ENCODE peak calls at places on chromosomes 7 and 10, in eight cellular contexts. V, Z, K, Q, H, W, I and D are unnamed samples.

GRCh38 chr7:140209866-140210609 is 33.3 kb upstream of the KDM7A start:
- DNase-seq in V (no peak), Z (peak), K (no peak), Q (no peak), H (no peak), W (no peak), I (no peak), D (no peak)

GRCh38 chr7:27185708-27186449 is 847 bp upstream of the HOXA11 start:
- DNase-seq in V (peak), Z (no peak), K (no peak), Q (no peak), H (no peak), W (no peak), I (no peak), D (peak)

GRCh38 chr7:129664029-129665012 is 52.8 kb downstream of the NRF1 start:
- DNase-seq in V (peak), Z (no peak), K (peak), Q (peak), H (peak), W (peak), I (no peak), D (no peak)

GRCh38 chr10:131891196-131891928 is 9.4 kb upstream of the PPP2R2D start:
- DNase-seq in V (no peak), Z (no peak), K (peak), Q (no peak), H (peak), W (no peak), I (no peak), D (peak)

GRCh38 chr7:42978496-42978895 is 46.3 kb downstream of the MRPL32 start:
- DNase-seq in V (peak), Z (no peak), K (no peak), Q (peak), H (no peak), W (no peak), I (no peak), D (no peak)

GRCh38 chr7:3336042-3336665 is 35.1 kb downstream of the SDK1 start:
- DNase-seq in V (no peak), Z (no peak), K (no peak), Q (no peak), H (no peak), W (no peak), I (no peak), D (no peak)

GRCh38 chr7:100799037-100799896 is 28.1 kb downstream of the EPHB4 start:
- DNase-seq in V (peak), Z (peak), K (peak), Q (peak), H (peak), W (peak), I (peak), D (peak)

GRCh38 chr10:35516102-35516670 is 89.0 kb upstream of the GJD4 start:
- DNase-seq in V (no peak), Z (no peak), K (no peak), Q (peak), H (no peak), W (no peak), I (no peak), D (no peak)

GRCh38 chr10:75982611-75983369 is 551.4 kb downstream of the LRMDA start:
- DNase-seq in V (no peak), Z (no peak), K (peak), Q (no peak), H (no peak), W (no peak), I (no peak), D (no peak)

GRCh38 chr10:86062151-86062550 is 304.4 kb downstream of the GRID1 start:
- DNase-seq in V (no peak), Z (no peak), K (no peak), Q (no peak), H (no peak), W (no peak), I (no peak), D (no peak)

GRCh38 chr7:92634924-92635519 is 44.8 kb upstream of the FAM133B start:
- DNase-seq in V (peak), Z (no peak), K (peak), Q (peak), H (no peak), W (no peak), I (no peak), D (no peak)

GRCh38 chr7:1843271-1843861 is 173.3 kb downstream of the ELFN1 start:
- DNase-seq in V (peak), Z (no peak), K (no peak), Q (no peak), H (no peak), W (no peak), I (no peak), D (no peak)

GRCh38 chr10:52258791-52259427 is 55.2 kb upstream of the DKK1 start:
- DNase-seq in V (no peak), Z (no peak), K (no peak), Q (peak), H (no peak), W (no peak), I (no peak), D (no peak)

GRCh38 chr10:86481761-86482160 is 39.8 kb downstream of the WAPL start:
- DNase-seq in V (no peak), Z (no peak), K (no peak), Q (no peak), H (peak), W (no peak), I (no peak), D (no peak)

GRCh38 chr7:150631866-150632864 is at the start of gene GIMAP6:
- DNase-seq in V (no peak), Z (no peak), K (no peak), Q (no peak), H (no peak), W (no peak), I (peak), D (no peak)

GRCh38 chr10:123512881-123513822 is 153.0 kb upstream of the GPR26 start:
- DNase-seq in V (no peak), Z (no peak), K (no peak), Q (no peak), H (no peak), W (peak), I (no peak), D (no peak)

GRCh38 chr10:49734676-49735075 is 27.4 kb downstream of the OGDHL start:
- DNase-seq in V (no peak), Z (no peak), K (peak), Q (no peak), H (no peak), W (no peak), I (no peak), D (peak)

GRCh38 chr10:33396938-33397337 is 62.5 kb upstream of the NRP1 start:
- DNase-seq in V (no peak), Z (no peak), K (no peak), Q (no peak), H (no peak), W (no peak), I (no peak), D (no peak)

GRCh38 chr10:86357676-86358075 is 8.9 kb downstream of the GRID1 start:
- DNase-seq in V (no peak), Z (no peak), K (no peak), Q (no peak), H (no peak), W (no peak), I (no peak), D (no peak)

GRCh38 chr10:122911889-122912484 is 1.6 kb downstream of the FAM24A start:
- DNase-seq in V (peak), Z (no peak), K (peak), Q (peak), H (peak), W (no peak), I (peak), D (peak)

GRCh38 chr10:24396396-24396795 is 187.5 kb downstream of the KIAA1217 start:
- DNase-seq in V (no peak), Z (no peak), K (no peak), Q (no peak), H (no peak), W (no peak), I (no peak), D (no peak)

GRCh38 chr7:124996778-124997177 is 67.2 kb upstream of the POT1 start:
- DNase-seq in V (no peak), Z (no peak), K (no peak), Q (no peak), H (no peak), W (no peak), I (no peak), D (peak)

GRCh38 chr7:25835191-25835590 is 316.8 kb upstream of the NFE2L3 start:
- DNase-seq in V (no peak), Z (no peak), K (no peak), Q (peak), H (no peak), W (no peak), I (no peak), D (no peak)

GRCh38 chr7:150943453-150943814 is 34.7 kb downstream of the KCNH2 start:
- DNase-seq in V (no peak), Z (no peak), K (no peak), Q (no peak), H (no peak), W (no peak), I (no peak), D (no peak)